ENCODE peak calls at places on chromosome 2, in four cellular contexts. T, O, K and E are unnamed samples.
A peak's percentile ranks its signal among the peaks of the same experiment; 100 is the strongest.

GRCh38 chr2:141940709-141941108 is 190.1 kb downstream of the LRP1B start:
- DNase-seq in T (no peak), O (no peak), K (no peak), E (no peak)

GRCh38 chr2:134718095-134718955 is 475 bp downstream of the TMEM163 start:
- DNase-seq in T (no peak), O (no peak), K (no peak), E (peak; percentile 16)

GRCh38 chr2:101002562-101003277 is 631 bp downstream of the RPL31 start:
- DNase-seq in T (no peak), O (no peak), K (no peak), E (no peak)

GRCh38 chr2:236754234-236754924 is 184.8 kb downstream of the ACKR3 start:
- DNase-seq in T (no peak), O (no peak), K (no peak), E (no peak)

GRCh38 chr2:79876430-79876829 is 363.6 kb downstream of the CTNNA2 start:
- DNase-seq in T (no peak), O (peak; percentile 1), K (no peak), E (peak; percentile 44)

GRCh38 chr2:233974530-233975071 is 57.4 kb downstream of the TRPM8 start:
- DNase-seq in T (no peak), O (peak; percentile 86), K (no peak), E (no peak)

GRCh38 chr2:62662548-62662947 is 43.0 kb upstream of the EHBP1 start:
- DNase-seq in T (peak; percentile 43), O (no peak), K (no peak), E (no peak)

GRCh38 chr2:61640406-61640805 is 102.2 kb upstream of the XPO1 start:
- DNase-seq in T (no peak), O (no peak), K (no peak), E (no peak)

GRCh38 chr2:148812306-148812705 is 62.7 kb upstream of the KIF5C start:
- DNase-seq in T (peak; percentile 55), O (peak; percentile 32), K (no peak), E (no peak)

GRCh38 chr2:64784168-64785061 is 130.7 kb upstream of the SERTAD2 start:
- DNase-seq in T (no peak), O (no peak), K (no peak), E (no peak)

GRCh38 chr2:9896216-9896615 is 52.9 kb downstream of the TAF1B start:
- DNase-seq in T (no peak), O (no peak), K (no peak), E (no peak)

GRCh38 chr2:143058795-143059194 is 70.4 kb upstream of the ARHGAP15 start:
- DNase-seq in T (no peak), O (no peak), K (no peak), E (no peak)

GRCh38 chr2:168843253-168843652 is 40.8 kb downstream of the NOSTRIN start:
- DNase-seq in T (no peak), O (no peak), K (no peak), E (no peak)

GRCh38 chr2:23599006-23599405 is 214.0 kb downstream of the KLHL29 start:
- DNase-seq in T (no peak), O (no peak), K (no peak), E (no peak)

GRCh38 chr2:169237286-169237685 is 125.0 kb downstream of the LRP2 start:
- DNase-seq in T (no peak), O (no peak), K (no peak), E (no peak)

GRCh38 chr2:149166958-149167810 is 128.7 kb downstream of the LYPD6B start:
- DNase-seq in T (no peak), O (no peak), K (no peak), E (no peak)

GRCh38 chr2:159290289-159290907 is 3.9 kb upstream of the WDSUB1 start:
- DNase-seq in T (no peak), O (peak; percentile 92), K (no peak), E (no peak)

GRCh38 chr2:80059381-80059907 is 245.1 kb downstream of the LRRTM1 start:
- DNase-seq in T (no peak), O (no peak), K (no peak), E (no peak)

GRCh38 chr2:142834003-142834402 is 43.5 kb upstream of the KYNU start:
- DNase-seq in T (no peak), O (no peak), K (no peak), E (no peak)

GRCh38 chr2:228417966-228418365 is 236.5 kb upstream of the SPHKAP start:
- DNase-seq in T (no peak), O (no peak), K (no peak), E (no peak)

GRCh38 chr2:29159125-29159524 is 43.9 kb downstream of the CLIP4 start:
- DNase-seq in T (no peak), O (no peak), K (no peak), E (no peak)

GRCh38 chr2:148896116-148896515 is 21.1 kb downstream of the KIF5C start:
- DNase-seq in T (no peak), O (no peak), K (no peak), E (no peak)

GRCh38 chr2:37585982-37586621 is 85.3 kb downstream of the CDC42EP3 start:
- DNase-seq in T (no peak), O (peak; percentile 91), K (no peak), E (no peak)

GRCh38 chr2:36734304-36734703 is 37.8 kb downstream of the VIT start:
- DNase-seq in T (no peak), O (no peak), K (no peak), E (no peak)

GRCh38 chr2:230680463-230681195 is 32.0 kb upstream of the CAB39 start:
- DNase-seq in T (no peak), O (no peak), K (no peak), E (no peak)

GRCh38 chr2:145657265-145657664 is 1137.3 kb upstream of the ZEB2 start:
- DNase-seq in T (no peak), O (no peak), K (no peak), E (no peak)

DNA sequence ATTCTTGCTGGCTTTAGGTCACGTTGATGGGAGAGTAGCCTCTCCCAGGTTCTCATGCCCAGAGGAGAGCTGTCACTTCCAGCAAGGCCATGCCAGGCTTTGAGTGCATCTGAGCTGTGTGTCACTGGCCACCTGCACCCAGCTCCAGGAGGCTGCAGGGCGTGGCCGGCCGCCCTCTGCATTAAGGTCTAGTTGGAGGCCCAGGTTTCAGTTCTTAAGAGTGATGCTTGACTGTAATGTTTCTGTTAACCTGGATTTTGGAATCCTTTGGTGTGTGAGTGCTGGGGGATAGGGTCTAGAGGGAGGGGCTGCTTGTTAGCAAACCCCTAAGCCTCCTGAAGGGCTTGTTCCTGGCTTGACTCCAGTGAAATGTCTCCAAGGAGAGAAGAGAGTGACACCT is 140.1 kb downstream of the ACOXL start:
- DNase-seq in T (no peak), O (no peak), K (no peak), E (no peak)
- H3K27ac ChIP-seq in T (no peak overlapping the region), O (no peak overlapping the region), K (no peak overlapping the region), E (no peak overlapping the region)

GRCh38 chr2:43368483-43369385 is 142.3 kb upstream of the ZFP36L2 start:
- DNase-seq in T (no peak), O (no peak), K (no peak), E (no peak)
- TF ChIP-seq CTCF in T (no peak), O (no peak), K (no peak), E (no peak)

GRCh38 chr2:25323612-25324189 is 18.0 kb downstream of the DNMT3A start:
- DNase-seq in T (no peak), O (no peak), K (no peak), E (peak; percentile 66)
- H3K4me3 ChIP-seq in T (no peak overlapping the region), O (no peak overlapping the region), K (no peak overlapping the region), E (no peak overlapping the region)

GRCh38 chr2:174763793-174764179 is 486 bp downstream of the CHRNA1 start:
- DNase-seq in T (no peak), O (no peak), K (no peak), E (no peak)
- H3K27ac ChIP-seq in T (no peak overlapping the region), O (peak overlapping the region; percentile 49), K (no peak overlapping the region), E (peak overlapping the region; percentile 76)

GRCh38 chr2:52570716-52571115 is 1196.9 kb upstream of the CHAC2 start:
- DNase-seq in T (no peak), O (no peak), K (no peak), E (no peak)

GRCh38 chr2:52571380-52572347 is 1195.9 kb upstream of the CHAC2 start:
- DNase-seq in T (no peak), O (no peak), K (no peak), E (no peak)

GRCh38 chr2:52572469-52572894 is 1195.1 kb upstream of the CHAC2 start:
- DNase-seq in T (no peak), O (no peak), K (no peak), E (no peak)
- TF ChIP-seq CTCF in T (no peak), O (no peak), K (no peak), E (no peak)

GRCh38 chr2:15593327-15593705 is 1.6 kb downstream of the DDX1 start:
- DNase-seq in T (no peak), O (no peak), K (no peak), E (no peak)
- H3K4me3 ChIP-seq in T (peak overlapping the region; percentile 91), O (no peak overlapping the region), K (no peak overlapping the region), E (no peak overlapping the region)

GRCh38 chr2:167292430-167293171 is 404.3 kb downstream of the XIRP2 start:
- DNase-seq in T (peak; percentile 89), O (peak; percentile 89), K (no peak), E (peak; percentile 93)
- H3K27ac ChIP-seq in T (peak within 1 kb of the TSS; percentile 90), O (peak within 1 kb of the TSS; percentile 72), K (peak within 1 kb of the TSS; percentile 72), E (peak within 1 kb of the TSS; percentile 76)